ENCODE peak calls at places on chromosome 20, in nine cellular contexts. R is WERI-Rb-1, F is psoas muscle, B is astrocyte of the spinal cord, O is Panc1, S is heart right ventricle, J is ascending aorta, T is osteoblast, K is fibroblast of mammary gland. L is an unnamed sample.

GRCh38 chr20:1943267-1944002 is 48.2 kb downstream of the SIRPA start:
- DNase-seq in F (peak; percentile 64), S (no peak), B (no peak), J (peak; percentile 34), K (peak; percentile 82), O (no peak), R (no peak), T (no peak), L (no peak)

GRCh38 chr20:32437391-32438074 is 79.4 kb downstream of the ASXL1 start:
- DNase-seq in O (no peak), S (no peak), K (no peak), B (no peak), J (no peak), R (no peak), T (peak; percentile 42), F (no peak), L (no peak)

GRCh38 chr20:11436113-11436890 is 481.4 kb upstream of the BTBD3 start:
- DNase-seq in K (no peak), T (no peak), S (no peak), B (no peak), J (no peak), F (no peak), O (no peak), R (no peak), L (no peak)

GRCh38 chr20:2140561-2140960 is 38.9 kb downstream of the STK35 start:
- DNase-seq in R (no peak), S (peak; percentile 54), K (peak; percentile 60), O (no peak), J (no peak), F (peak; percentile 71), B (no peak), T (no peak), L (no peak)

GRCh38 chr20:34150616-34151015 is 38.6 kb upstream of the EIF2S2 start:
- DNase-seq in T (no peak), J (no peak), R (no peak), F (no peak), O (no peak), B (no peak), S (no peak), K (no peak), L (no peak)

GRCh38 chr20:25269057-25269832 is 21.4 kb downstream of the PYGB start:
- DNase-seq in T (peak; percentile 38), K (no peak), R (peak; percentile 3), S (no peak), O (no peak), B (no peak), J (no peak), F (peak; percentile 3), L (no peak)

GRCh38 chr20:44736170-44737021 is 9.3 kb upstream of the KCNK15 start:
- DNase-seq in R (peak; percentile 66), J (no peak), T (peak; percentile 86), K (peak; percentile 94), S (no peak), F (no peak), O (no peak), B (peak; percentile 78), L (peak; percentile 36)

GRCh38 chr20:32481311-32482103 is 103.6 kb downstream of the NOL4L start:
- DNase-seq in J (no peak), B (no peak), F (no peak), O (no peak), K (no peak), S (no peak), T (peak; percentile 78), R (peak; percentile 67), L (no peak)

GRCh38 chr20:35901678-35902544 is 52.4 kb downstream of the SCAND1 start:
- DNase-seq in T (peak; percentile 94), J (no peak), B (peak; percentile 88), R (peak; percentile 79), K (peak; percentile 95), O (peak; percentile 60), S (no peak), F (no peak), L (peak; percentile 53)

GRCh38 chr20:7976015-7976414 is 35.8 kb upstream of the HAO1 start:
- DNase-seq in F (no peak), K (peak; percentile 11), T (no peak), O (no peak), S (no peak), J (no peak), B (no peak), R (no peak), L (no peak)

GRCh38 chr20:43752561-43753301 is 25.9 kb upstream of the GTSF1L start:
- DNase-seq in K (peak; percentile 90), S (no peak), J (no peak), F (no peak), B (peak; percentile 95), T (peak; percentile 93), R (no peak), O (no peak), L (peak; percentile 91)

GRCh38 chr20:43977962-43978361 is 63.3 kb downstream of the TOX2 start:
- DNase-seq in R (no peak), K (no peak), T (no peak), B (no peak), F (no peak), O (no peak), J (no peak), S (no peak), L (no peak)

GRCh38 chr20:10430704-10431103 is 3.3 kb downstream of the MKKS start:
- DNase-seq in R (no peak), K (no peak), F (no peak), S (no peak), B (no peak), J (no peak), O (no peak), T (no peak), L (no peak)

GRCh38 chr20:34952676-34953075 is 2.9 kb downstream of the GSS start:
- DNase-seq in K (no peak), O (no peak), T (peak; percentile 69), J (no peak), R (no peak), B (peak; percentile 43), F (no peak), S (no peak), L (peak; percentile 50)

GRCh38 chr20:62603021-62603906 is 39.0 kb upstream of the SLCO4A1 start:
- DNase-seq in K (peak; percentile 67), R (no peak), B (peak; percentile 64), O (no peak), T (peak; percentile 96), J (peak; percentile 59), F (peak; percentile 70), S (peak; percentile 54), L (peak; percentile 40)

GRCh38 chr20:381581-382290 is 1.2 kb downstream of the TRIB3 start:
- DNase-seq in S (peak; percentile 72), O (no peak), J (peak; percentile 40), R (peak; percentile 78), T (peak; percentile 92), K (peak; percentile 73), B (peak; percentile 65), F (peak; percentile 71), L (no peak)

GRCh38 chr20:11235058-11235457 is 561.3 kb upstream of the JAG1 start:
- DNase-seq in J (no peak), B (peak; percentile 79), F (no peak), R (no peak), O (no peak), S (no peak), T (peak; percentile 82), K (peak; percentile 38), L (peak; percentile 85)

GRCh38 chr20:63112491-63113219 is 103.3 kb downstream of the YTHDF1 start:
- DNase-seq in T (peak; percentile 29), J (no peak), R (no peak), B (no peak), O (no peak), F (no peak), S (peak; percentile 1), K (no peak), L (no peak)

GRCh38 chr20:33567949-33568348 is 78.1 kb downstream of the CBFA2T2 start:
- DNase-seq in F (no peak), K (no peak), J (no peak), O (no peak), R (no peak), S (no peak), B (no peak), T (no peak), L (no peak)

GRCh38 chr20:64258071-64258823 is 2.7 kb downstream of the PCMTD2 start:
- DNase-seq in K (no peak), R (peak; percentile 10), O (no peak), F (no peak), J (no peak), B (no peak), S (no peak), T (no peak), L (no peak)

GRCh38 chr20:44692932-44693476 is 22.2 kb upstream of the CCN5 start:
- DNase-seq in S (peak; percentile 71), J (peak; percentile 86), O (peak; percentile 97), K (peak; percentile 98), B (peak; percentile 95), R (no peak), F (peak; percentile 86), T (peak; percentile 93), L (peak; percentile 90)

GRCh38 chr20:58921564-58921963 is 59.5 kb upstream of the NELFCD start:
- DNase-seq in J (no peak), S (no peak), F (no peak), B (no peak), T (no peak), R (no peak), O (no peak), K (no peak), L (no peak)

GRCh38 chr20:50744143-50744792 is 12.9 kb downstream of the PARD6B start:
- DNase-seq in T (peak; percentile 93), F (peak; percentile 67), K (peak; percentile 90), R (peak; percentile 65), J (no peak), O (no peak), B (peak; percentile 90), S (peak; percentile 56), L (peak; percentile 67)

GRCh38 chr20:61280217-61280980 is 28.3 kb downstream of the CDH4 start:
- DNase-seq in B (no peak), O (no peak), S (no peak), T (peak; percentile 64), J (no peak), K (no peak), F (no peak), R (no peak), L (no peak)
- TF ChIP-seq CTCF in B (no peak), O (no peak), S (no peak), T (no peak), J (no peak), K (no peak), F (no peak), R (no peak), L (no peak)

GRCh38 chr20:45776931-45777330 is 14.8 kb downstream of the WFDC3 start:
- DNase-seq in J (no peak), F (no peak), B (no peak), K (no peak), O (no peak), T (no peak), S (no peak), R (no peak), L (no peak)
- H3K4me3 ChIP-seq in J (no peak overlapping the region), F (no peak overlapping the region), B (no peak overlapping the region), K (no peak overlapping the region), O (no peak overlapping the region), T (no peak overlapping the region), S (no peak overlapping the region), R (no peak overlapping the region), L (no peak overlapping the region)

GRCh38 chr20:53711333-53712211 is 117.9 kb upstream of the ZNF217 start:
- DNase-seq in R (no peak), O (no peak), T (peak; percentile 43), K (no peak), S (no peak), B (no peak), J (no peak), F (no peak), L (no peak)
- TF ChIP-seq CTCF in R (no peak), O (no peak), T (no peak), K (no peak), S (no peak), B (no peak), J (no peak), F (no peak), L (no peak)

GRCh38 chr20:49675368-49676151 is 38.1 kb downstream of the B4GALT5 start:
- DNase-seq in J (no peak), S (no peak), K (no peak), O (no peak), B (no peak), T (no peak), F (no peak), R (no peak), L (no peak)
- H3K4me3 ChIP-seq in J (no peak overlapping the region), S (no peak overlapping the region), K (no peak overlapping the region), O (no peak overlapping the region), B (no peak overlapping the region), T (no peak overlapping the region), F (no peak overlapping the region), R (no peak overlapping the region), L (no peak overlapping the region)

L was measured in astrocyte of the cerebellum.